ENCODE peak calls at places on chromosome 21, in eight cellular contexts. S, B, K, V, E, Z, H and D are unnamed samples.

GRCh38 chr21:39041815-39042214 is 141.4 kb downstream of the PSMG1 start:
- DNase-seq in V (no peak), S (no peak), H (no peak), E (no peak), Z (no peak), K (no peak), B (no peak), D (no peak)

GRCh38 chr21:26798856-26799751 is 46.1 kb downstream of the ADAMTS1 start:
- DNase-seq in S (no peak), H (no peak), E (no peak), K (no peak), B (no peak), Z (no peak), V (no peak), D (no peak)

GRCh38 chr21:18443085-18443484 is 39.5 kb upstream of the TMPRSS15 start:
- DNase-seq in S (no peak), K (no peak), H (no peak), E (no peak), Z (no peak), B (no peak), V (no peak), D (no peak)

GRCh38 chr21:37446552-37446951 is 80.0 kb downstream of the DYRK1A start:
- DNase-seq in B (peak; percentile 54), Z (no peak), H (no peak), S (no peak), V (no peak), K (no peak), E (no peak), D (no peak)

GRCh38 chr21:29953072-29953471 is 13.3 kb upstream of the GRIK1 start:
- DNase-seq in V (no peak), E (no peak), B (peak; percentile 29), Z (no peak), H (no peak), S (no peak), K (no peak), D (no peak)

GRCh38 chr21:45767071-45768006 is 123.8 kb downstream of the PCBP3 start:
- DNase-seq in V (peak; percentile 25), E (peak; percentile 72), Z (no peak), B (no peak), K (no peak), S (no peak), H (no peak), D (no peak)

GRCh38 chr21:43835061-43835460 is 30.0 kb upstream of the AGPAT3 start:
- DNase-seq in B (no peak), Z (no peak), H (no peak), V (no peak), E (no peak), S (no peak), K (no peak), D (no peak)

GRCh38 chr21:45344576-45344975 is 56.9 kb upstream of the POFUT2 start:
- DNase-seq in V (no peak), B (no peak), S (no peak), H (no peak), K (no peak), Z (no peak), E (no peak), D (no peak)

GRCh38 chr21:44434936-44435635 is 20.2 kb upstream of the LRRC3 start:
- DNase-seq in H (no peak), S (no peak), Z (no peak), V (no peak), B (no peak), E (no peak), K (no peak), D (no peak)

GRCh38 chr21:40678681-40679284 is 168.2 kb downstream of the DSCAM start:
- DNase-seq in V (no peak), H (no peak), E (no peak), Z (no peak), K (no peak), B (no peak), S (no peak), D (no peak)

GRCh38 chr21:46057111-46057709 is 40.7 kb upstream of the COL6A2 start:
- DNase-seq in B (no peak), Z (no peak), S (no peak), V (no peak), K (no peak), E (no peak), H (no peak), D (no peak)

GRCh38 chr21:42403611-42404231 is at the start of gene UBASH3A:
- DNase-seq in E (peak; percentile 78), V (no peak), S (no peak), Z (no peak), K (no peak), H (no peak), B (no peak), D (no peak)

GRCh38 chr21:25934771-25935224 is 200.0 kb downstream of the GABPA start:
- DNase-seq in H (no peak), B (no peak), Z (no peak), S (peak; percentile 66), E (peak; percentile 70), V (peak; percentile 90), K (peak; percentile 86), D (peak; percentile 67)